ENCODE peak calls at places on chromosomes 12 and 14, in eight cellular contexts. H is sigmoid colon, K is fibroblast of lung, N is left ventricle myocardium inferior, U is uterus, V is pancreas, S is left lung, Q is spleen. B is an unnamed sample. For H3K4me1, the result is how much of the 10 kb centered on the place peaks cover.

GRCh38 chr14:21308132-21308478 is 28.2 kb downstream of the RPGRIP1 start:
- DNase-seq in S (no peak), V (no peak), U (no peak), Q (no peak), N (no peak), H (no peak), K (no peak), B (no peak)

GRCh38 chr12:76449572-76449971 is 101.4 kb upstream of the BBS10 start:
- DNase-seq in V (no peak), U (no peak), S (no peak), H (no peak), K (peak), Q (no peak), N (no peak), B (no peak)

GRCh38 chr12:130203151-130203550 is 40.9 kb downstream of the FZD10 start:
- DNase-seq in N (no peak), V (no peak), K (no peak), U (no peak), Q (no peak), S (no peak), H (no peak), B (no peak)

GRCh38 chr12:30991466-30991865 is 64.9 kb downstream of the TSPAN11 start:
- DNase-seq in S (no peak), K (no peak), N (no peak), H (no peak), U (no peak), V (no peak), Q (no peak), B (no peak)

GRCh38 chr14:22521449-22522239 is 67.4 kb downstream of the DAD1 start:
- DNase-seq in V (no peak), H (no peak), S (no peak), U (no peak), K (no peak), N (no peak), Q (no peak), B (no peak)

GRCh38 chr12:122282066-122282465 is 15.8 kb upstream of the VPS33A start:
- DNase-seq in U (no peak), S (no peak), Q (no peak), H (no peak), V (no peak), K (peak), N (no peak), B (no peak)

GRCh38 chr14:59277659-59278058 is 89.2 kb downstream of the DAAM1 start:
- DNase-seq in U (no peak), S (no peak), K (no peak), N (no peak), V (no peak), H (no peak), Q (no peak), B (no peak)

GRCh38 chr14:55028066-55028465 is 1.0 kb downstream of the SOCS4 start:
- DNase-seq in N (no peak), H (no peak), V (no peak), S (no peak), Q (no peak), K (no peak), U (no peak), B (no peak)

GRCh38 chr12:25813843-25814242 is 144.6 kb upstream of the RASSF8 start:
- DNase-seq in K (no peak), N (no peak), U (no peak), V (no peak), S (no peak), Q (no peak), H (no peak), B (no peak)

GRCh38 chr14:75418779-75419768 is 8.7 kb upstream of the JDP2 start:
- DNase-seq in H (no peak), V (peak), Q (no peak), N (no peak), S (no peak), U (no peak), K (no peak), B (peak)

GRCh38 chr12:24902521-24903304 is 46.2 kb downstream of the BCAT1 start:
- DNase-seq in N (peak), U (no peak), K (peak), S (peak), Q (peak), V (peak), H (no peak), B (peak)

GRCh38 chr12:54257332-54257731 is 22.6 kb downstream of the CBX5 start:
- DNase-seq in H (no peak), S (no peak), K (no peak), N (no peak), U (no peak), Q (no peak), V (no peak), B (no peak)

GRCh38 chr12:103468837-103469236 is 26.9 kb downstream of the C12orf42 start:
- DNase-seq in N (no peak), S (no peak), U (no peak), V (no peak), K (no peak), Q (peak), H (no peak), B (no peak)

GRCh38 chr12:5200276-5201087 is 156.8 kb downstream of the KCNA5 start:
- DNase-seq in N (peak), V (peak), U (peak), H (no peak), Q (peak), S (no peak), K (peak), B (peak)

GRCh38 chr12:86349196-86349595 is 93.0 kb upstream of the MGAT4C start:
- DNase-seq in N (no peak), S (no peak), U (no peak), K (no peak), V (no peak), H (no peak), Q (no peak), B (no peak)

GRCh38 chr14:80202888-80203562 is 8.3 kb downstream of the DIO2 start:
- DNase-seq in S (no peak), K (no peak), U (no peak), V (no peak), H (no peak), N (no peak), Q (no peak), B (peak)

GRCh38 chr12:15581006-15581405 is 208.2 kb downstream of the EPS8 start:
- DNase-seq in H (no peak), S (no peak), V (no peak), N (no peak), K (peak), U (no peak), Q (no peak), B (no peak)

GRCh38 chr14:56491299-56492285 is 88.0 kb upstream of the TMEM260 start:
- DNase-seq in Q (no peak), N (no peak), S (no peak), K (peak), V (no peak), H (no peak), U (no peak), B (no peak)

GRCh38 chr12:82688035-82688501 is 1.4 kb downstream of the TMTC2 start:
- DNase-seq in U (no peak), Q (no peak), V (no peak), S (no peak), K (peak), H (no peak), N (no peak), B (peak)

GRCh38 chr14:21268612-21269251 is 510 bp downstream of the HNRNPC start:
- DNase-seq in N (no peak), Q (no peak), U (no peak), K (peak), H (no peak), V (no peak), S (no peak), B (peak)

GRCh38 chr14:65676361-65677014 is 264.0 kb downstream of the FUT8 start:
- DNase-seq in N (no peak), U (no peak), H (no peak), S (no peak), V (no peak), Q (no peak), K (no peak), B (no peak)

GRCh38 chr12:30829876-30830275 is 75.1 kb upstream of the CAPRIN2 start:
- DNase-seq in U (no peak), S (no peak), V (no peak), H (no peak), Q (no peak), N (no peak), K (no peak), B (no peak)

GRCh38 chr12:27095346-27095745 is 13.0 kb upstream of the C12orf71 start:
- DNase-seq in N (no peak), K (no peak), Q (no peak), S (no peak), U (no peak), H (no peak), V (no peak), B (no peak)

GRCh38 chr14:64598404-64598803 is 48.6 kb downstream of the PPP1R36 start:
- DNase-seq in Q (no peak), U (no peak), K (no peak), H (no peak), S (no peak), V (no peak), N (no peak), B (no peak)

GRCh38 chr14:64604001-64604400 is 54.2 kb downstream of the PPP1R36 start:
- DNase-seq in S (no peak), K (no peak), H (no peak), Q (no peak), N (no peak), U (no peak), V (no peak), B (no peak)

GRCh38 chr14:64604854-64605253 is 55.1 kb downstream of the PPP1R36 start:
- DNase-seq in H (no peak), N (no peak), U (no peak), S (no peak), Q (no peak), K (no peak), V (no peak), B (no peak)

GRCh38 chr14:64602826-64603225 is 53.1 kb downstream of the PPP1R36 start:
- DNase-seq in H (no peak), U (no peak), S (no peak), V (no peak), K (no peak), Q (no peak), N (no peak), B (no peak)

DNA sequence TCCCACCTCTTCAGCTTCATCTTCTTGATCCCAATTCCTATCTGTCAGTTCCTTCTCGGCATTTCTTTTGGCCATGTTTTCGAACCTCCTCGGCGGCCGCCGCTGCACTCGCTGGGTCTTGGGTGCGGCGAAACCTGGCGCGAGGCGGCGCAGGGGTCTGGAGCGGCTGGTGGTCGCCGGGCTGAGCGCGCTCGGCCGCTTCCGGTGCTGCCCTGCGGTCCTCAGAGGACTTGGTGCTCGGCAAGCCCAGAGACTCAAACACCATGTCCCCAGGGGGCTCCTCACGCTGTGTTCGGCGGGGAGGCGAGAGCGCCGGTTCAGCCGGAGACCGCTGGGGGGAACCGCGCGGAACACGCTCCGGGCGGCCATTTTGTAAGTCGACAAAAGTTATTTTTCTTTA is 51.8 kb downstream of the PPP1R36 start:
- DNase-seq in V (no peak), U (no peak), Q (no peak), H (no peak), K (no peak), S (no peak), N (no peak), B (no peak)
- H3K4me3 ChIP-seq in V (no peak), U (no peak), Q (no peak), H (peak), K (peak), S (no peak), N (peak), B (no peak)

DNA sequence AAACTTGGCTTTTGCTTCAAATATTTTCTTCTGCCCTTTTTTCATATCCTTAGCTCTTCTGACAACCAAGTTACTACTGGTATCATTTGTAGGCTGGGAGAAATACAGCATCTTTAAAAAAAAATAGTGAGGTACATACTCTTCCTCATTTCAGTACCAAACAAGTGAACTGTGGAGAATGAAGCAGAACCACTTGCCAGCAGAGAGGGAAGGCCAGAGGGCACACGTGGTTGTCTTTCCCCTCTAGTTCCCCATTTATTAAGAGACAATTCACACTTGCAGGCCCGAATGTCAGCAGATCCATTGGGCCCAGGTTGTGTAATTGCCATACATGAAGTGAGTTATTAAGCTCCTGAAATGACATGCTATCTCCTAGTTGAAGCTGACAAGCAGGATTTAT is 3.2 kb downstream of the SUSD6 start:
- DNase-seq in N (peak), K (no peak), U (no peak), S (peak), Q (peak), V (no peak), H (no peak), B (peak)
- H3K4me1 ChIP-seq in N (half or more), K (under half), U (under half), S (half or more), Q (half or more), V (half or more), H (under half), B (half or more)

GRCh38 chr12:53235164-53235563 is 3.2 kb upstream of the RARG start:
- DNase-seq in S (no peak), Q (no peak), N (no peak), H (no peak), V (no peak), U (no peak), K (no peak), B (no peak)

GRCh38 chr12:53234236-53234635 is 2.2 kb upstream of the RARG start:
- DNase-seq in Q (no peak), V (no peak), N (peak), H (no peak), U (no peak), K (no peak), S (no peak), B (no peak)

GRCh38 chr12:53232641-53233538 is 881 bp upstream of the RARG start:
- DNase-seq in Q (no peak), V (no peak), K (peak), S (peak), N (peak), U (no peak), H (peak), B (peak)

GRCh38 chr12:53231859-53232640 is at the start of gene RARG:
- DNase-seq in Q (peak), V (no peak), K (peak), H (peak), S (peak), U (peak), N (peak), B (peak)

DNA sequence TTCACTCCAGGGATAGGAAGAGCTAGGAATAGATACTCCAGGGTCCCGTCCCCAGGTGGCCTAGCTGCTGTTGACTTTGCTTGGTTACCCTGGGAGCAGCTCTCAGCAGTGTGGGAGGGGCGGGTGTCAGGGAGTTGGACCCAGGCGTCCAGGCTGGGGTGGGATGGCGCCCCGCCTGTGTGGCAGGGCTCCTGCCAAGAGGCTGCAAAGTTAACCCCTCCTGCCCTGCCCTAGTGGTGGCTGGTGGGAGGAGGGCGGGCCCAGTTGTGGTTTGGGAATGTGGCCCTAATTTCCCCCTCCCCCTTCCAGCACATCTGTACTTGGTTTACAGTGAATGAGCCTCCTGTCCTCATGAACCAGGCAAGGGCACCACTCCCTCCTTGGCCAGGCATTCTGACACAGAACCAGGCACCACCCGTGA is 1.7 kb upstream of the RARG start:
- DNase-seq in N (no peak), S (no peak), K (no peak), U (no peak), V (no peak), Q (no peak), H (no peak), B (peak)
- H3K4me3 ChIP-seq in N (peak), S (no peak), K (peak), U (no peak), V (no peak), Q (no peak), H (no peak), B (no peak)

GRCh38 chr14:69768873-69769272 is 1.9 kb downstream of the SRSF5 start:
- DNase-seq in N (no peak), Q (no peak), U (no peak), H (no peak), V (no peak), K (no peak), S (no peak), B (no peak)
- H3K4me1 ChIP-seq in N (half or more), Q (half or more), U (under half), H (under half), V (under half), K (under half), S (under half), B (under half)

GRCh38 chr12:116561181-116561821 is 2.1 kb downstream of the MAP1LC3B2 start:
- DNase-seq in Q (no peak), H (no peak), V (no peak), K (no peak), S (no peak), U (no peak), N (no peak), B (no peak)

GRCh38 chr12:116556964-116557706 is 2.0 kb upstream of the MAP1LC3B2 start:
- DNase-seq in H (no peak), V (no peak), N (no peak), U (no peak), K (no peak), S (no peak), Q (no peak), B (no peak)

GRCh38 chr12:116558280-116559079 is 701 bp upstream of the MAP1LC3B2 start:
- DNase-seq in S (no peak), U (no peak), K (no peak), V (no peak), N (no peak), H (no peak), Q (no peak), B (no peak)

GRCh38 chr12:116559330-116560080 is at the start of gene MAP1LC3B2:
- DNase-seq in H (peak), S (peak), V (peak), Q (peak), U (no peak), K (peak), N (peak), B (peak)

DNA sequence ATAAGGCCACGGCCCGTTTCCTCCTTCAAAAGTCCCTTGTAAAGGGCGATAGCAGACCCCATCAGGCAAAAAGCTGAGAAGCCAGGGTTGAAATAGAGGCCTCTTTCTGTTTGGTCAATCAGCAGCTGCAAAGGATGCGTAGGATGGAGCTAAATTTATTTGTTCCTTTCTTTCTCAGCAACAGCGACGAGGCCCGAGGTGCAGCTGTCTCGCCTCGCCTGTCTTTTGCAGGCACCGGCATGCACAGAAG is 176 bp upstream of the MAP1LC3B2 start:
- DNase-seq in N (no peak), S (no peak), V (no peak), Q (no peak), K (no peak), H (no peak), U (no peak), B (no peak)
- H3K4me3 ChIP-seq in N (no peak), S (peak), V (no peak), Q (peak), K (no peak), H (no peak), U (no peak), B (no peak)

GRCh38 chr12:1811948-1812291 is 8.4 kb upstream of the LRTM2 start:
- DNase-seq in H (no peak), U (no peak), N (no peak), V (no peak), S (no peak), Q (no peak), K (no peak), B (no peak)
- H3K4me1 ChIP-seq in H (under half), U (under half), N (under half), V (under half), S (under half), Q (half or more), K (under half), B (under half)

DNA sequence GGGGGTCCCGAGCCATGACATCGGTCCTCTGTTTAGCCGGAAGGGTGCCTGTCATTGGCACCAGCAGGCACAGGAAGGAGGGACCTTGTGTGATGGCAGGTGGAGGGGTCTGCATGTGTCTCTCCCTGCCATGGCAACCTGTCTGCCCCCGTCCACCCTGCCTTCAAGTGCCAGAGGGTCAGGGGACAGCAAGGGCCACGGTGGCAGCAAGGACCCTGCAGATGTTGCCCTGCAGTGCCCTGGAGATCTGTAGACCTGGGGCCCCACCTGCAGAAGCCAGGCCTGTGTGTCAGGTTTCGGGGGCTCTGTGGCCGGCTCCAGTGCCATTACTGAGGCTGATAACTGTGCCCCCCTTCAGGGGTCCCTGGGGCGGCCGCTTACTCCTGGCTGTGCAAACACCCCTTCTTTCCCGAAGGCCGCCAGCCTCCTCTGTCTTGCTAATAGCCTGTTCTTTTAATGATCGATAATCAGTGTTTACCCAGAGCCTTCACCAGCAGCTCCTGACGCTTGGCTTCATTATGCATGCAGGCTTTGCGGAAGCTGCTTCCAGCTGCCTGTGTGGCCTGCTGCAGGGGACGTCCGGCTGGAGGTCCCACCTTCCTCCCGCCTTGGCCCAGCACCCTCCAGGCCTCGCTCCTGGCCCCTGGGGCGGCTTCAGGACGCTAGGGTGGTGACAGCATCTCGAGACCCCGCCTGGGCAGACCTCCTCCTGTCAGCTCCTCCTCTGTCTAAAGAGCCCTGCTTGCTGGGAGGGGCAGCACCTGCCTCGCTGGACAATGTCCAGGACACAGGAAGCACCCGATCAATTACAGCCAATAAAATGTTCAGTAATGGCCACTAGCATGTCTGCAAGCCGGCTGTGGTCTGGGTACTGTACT is 153.0 kb downstream of the KIF26A start:
- DNase-seq in U (no peak), S (peak), H (peak), V (peak), N (peak), Q (no peak), K (no peak), B (peak)
- H3K4me3 ChIP-seq in U (no peak), S (no peak), H (no peak), V (no peak), N (no peak), Q (no peak), K (no peak), B (no peak)

DNA sequence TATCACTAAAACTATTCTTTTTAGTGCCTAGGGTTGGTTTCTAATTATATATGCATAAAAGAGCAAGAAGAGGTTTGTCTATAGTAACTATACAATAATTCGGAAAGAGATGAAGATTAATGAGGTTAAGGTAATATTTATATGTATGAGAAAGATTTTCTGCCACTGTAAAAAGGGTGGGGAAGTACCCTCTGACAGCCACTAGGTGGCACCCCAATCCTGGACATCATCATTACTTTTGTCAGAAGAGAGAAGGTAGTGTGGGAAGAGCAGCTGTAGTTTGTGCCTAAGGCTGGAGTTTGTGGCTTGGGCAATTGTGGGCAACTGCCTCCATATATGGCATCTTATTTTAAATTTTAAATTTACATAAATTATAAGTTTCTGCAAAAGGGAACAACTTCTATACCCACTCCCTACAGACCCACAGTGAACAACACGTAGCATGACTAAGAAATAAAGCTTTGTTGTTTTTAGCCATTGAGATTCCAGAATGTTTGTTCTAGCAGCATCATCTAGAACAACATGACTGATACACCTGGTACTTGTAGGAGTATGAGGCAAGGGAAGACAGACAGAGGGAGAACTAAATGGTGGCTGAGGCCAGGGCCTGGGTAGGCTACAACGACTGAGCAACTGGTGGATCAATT is 34.4 kb upstream of the SYCP3 start:
- DNase-seq in V (no peak), K (peak), U (peak), N (peak), H (peak), Q (no peak), S (peak), B (no peak)
- H3K4me1 ChIP-seq in V (under half), K (under half), U (under half), N (under half), H (under half), Q (under half), S (under half), B (under half)